ENCODE peak calls at places on chromosomes 4 and X, in six cellular contexts. G is osteocyte; D is T follicular helper cell; Y is CD8-positive, alpha-beta T cell; W is activated naive CD8-positive, alpha-beta T cell treated with anti-CD3 and anti-CD28 coated beads, Interleukin-2, amount 50 U/mL, for 24 hours; Q is lung microvascular endothelial cell. O is an unnamed sample.

GRCh38 chr4:35300996-35301774 is 943.1 kb downstream of the ARAP2 start:
- DNase-seq in Y (no peak), W (no peak), D (no peak), Q (no peak), G (no peak), O (no peak)

GRCh38 chr4:87216469-87216868 is 3.9 kb downstream of the KLHL8 start:
- DNase-seq in D (no peak), Q (no peak), Y (no peak), G (no peak), W (no peak), O (no peak)

GRCh38 chr4:26235500-26235899 is 85.3 kb upstream of the RBPJ start:
- DNase-seq in Y (no peak), W (no peak), D (no peak), G (peak; percentile 91), Q (no peak), O (no peak)

GRCh38 chr4:26525136-26525535 is 34.9 kb upstream of the CCKAR start:
- DNase-seq in D (no peak), W (no peak), Q (no peak), Y (no peak), G (no peak), O (no peak)

GRCh38 chr4:144899393-144899792 is 198.6 kb downstream of the ANAPC10 start:
- DNase-seq in W (no peak), Q (no peak), Y (no peak), G (no peak), D (no peak), O (no peak)

GRCh38 chr4:84366111-84366510 is 133.0 kb downstream of the NKX6-1 start:
- DNase-seq in Q (no peak), D (no peak), W (no peak), G (no peak), Y (no peak), O (no peak)

GRCh38 chr4:134691915-134692314 is 490.3 kb upstream of the PABPC4L start:
- DNase-seq in D (no peak), Q (no peak), Y (no peak), G (no peak), W (no peak), O (no peak)

GRCh38 chr4:27947320-27947719 is 1086.7 kb downstream of the STIM2 start:
- DNase-seq in G (no peak), W (no peak), Q (no peak), Y (no peak), D (no peak), O (no peak)

GRCh38 chr4:38568768-38569167 is 95.2 kb upstream of the KLF3 start:
- DNase-seq in Y (no peak), G (no peak), D (no peak), W (no peak), Q (no peak), O (no peak)

GRCh38 chrX:356385-357034 is 30.2 kb downstream of the PPP2R3B start:
- DNase-seq in G (no peak), D (no peak), W (no peak), Y (no peak), Q (no peak), O (no peak)

GRCh38 chr4:61540944-61541343 is 340.8 kb downstream of the ADGRL3 start:
- DNase-seq in Q (no peak), G (no peak), D (no peak), Y (no peak), W (no peak), O (no peak)

GRCh38 chr4:130573742-130574141 is 1477.8 kb downstream of the C4orf33 start:
- DNase-seq in Y (no peak), W (no peak), G (no peak), D (no peak), Q (no peak), O (no peak)

GRCh38 chr4:77120888-77121508 is 36.0 kb upstream of the CCNG2 start:
- DNase-seq in Y (no peak), G (peak; percentile 51), Q (no peak), D (no peak), W (no peak), O (no peak)

GRCh38 chrX:10158279-10158939 is 1.6 kb downstream of the CLCN4 start:
- DNase-seq in G (no peak), W (peak; percentile 22), D (no peak), Y (no peak), Q (no peak), O (no peak)

GRCh38 chrX:24147165-24147564 is 2.4 kb upstream of the ZFX start:
- DNase-seq in D (no peak), W (no peak), G (no peak), Q (no peak), Y (no peak), O (no peak)

GRCh38 chr4:136750898-136751297 is 781.4 kb downstream of the PCDH18 start:
- DNase-seq in Q (no peak), D (no peak), Y (no peak), G (no peak), W (no peak), O (no peak)

GRCh38 chrX:77723684-77724083 is 62.3 kb downstream of the ATRX start:
- DNase-seq in D (no peak), W (no peak), G (no peak), Q (no peak), Y (no peak), O (no peak)

GRCh38 chr4:75037253-75037652 is 104.3 kb downstream of the PARM1 start:
- DNase-seq in D (no peak), Y (no peak), Q (no peak), G (no peak), W (no peak), O (no peak)

GRCh38 chr4:122715221-122715620 is 17.3 kb upstream of the BBS12 start:
- DNase-seq in Y (no peak), G (no peak), W (no peak), D (no peak), Q (no peak), O (no peak)

GRCh38 chr4:85548841-85549240 is 73.9 kb downstream of the ARHGAP24 start:
- DNase-seq in Y (no peak), D (no peak), G (no peak), W (no peak), Q (no peak), O (no peak)